ENCODE peak calls at places on chromosomes 5 and 9, in five cellular contexts. One of them, this sample, is unnamed.

GRCh38 chr9:14868772-14869583 is 41.2 kb downstream of the FREM1 start:
- DNase-seq in psoas muscle: no peak
- DNase-seq in HCT116: no peak
- DNase-seq in neuronal stem cell: peak; percentile 14
- DNase-seq in CD8-positive, alpha-beta T cell: no peak
- DNase-seq in this sample: no peak

GRCh38 chr9:1531411-1531903 is 481.3 kb downstream of the DMRT2 start:
- DNase-seq in CD8-positive, alpha-beta T cell: no peak
- DNase-seq in neuronal stem cell: no peak
- DNase-seq in psoas muscle: no peak
- DNase-seq in HCT116: no peak
- DNase-seq in this sample: no peak

GRCh38 chr9:136147890-136148714 is 29.4 kb upstream of the TMEM250 start:
- DNase-seq in HCT116: no peak
- DNase-seq in psoas muscle: no peak
- DNase-seq in neuronal stem cell: no peak
- DNase-seq in CD8-positive, alpha-beta T cell: no peak
- DNase-seq in this sample: no peak

GRCh38 chr9:136085815-136086212 is 9.3 kb downstream of the NACC2 start:
- DNase-seq in neuronal stem cell: no peak
- DNase-seq in psoas muscle: peak; percentile 65
- DNase-seq in CD8-positive, alpha-beta T cell: no peak
- DNase-seq in HCT116: no peak
- DNase-seq in this sample: no peak

GRCh38 chr5:90434116-90434714 is 24.7 kb upstream of the CETN3 start:
- DNase-seq in neuronal stem cell: no peak
- DNase-seq in HCT116: peak; percentile 31
- DNase-seq in CD8-positive, alpha-beta T cell: peak; percentile 52
- DNase-seq in psoas muscle: no peak
- DNase-seq in this sample: peak; percentile 63

GRCh38 chr5:322281-322941 is 897 bp downstream of the AHRR start:
- DNase-seq in neuronal stem cell: no peak
- DNase-seq in psoas muscle: no peak
- DNase-seq in HCT116: no peak
- DNase-seq in CD8-positive, alpha-beta T cell: no peak
- DNase-seq in this sample: no peak

GRCh38 chr9:33942471-33943083 is 106.1 kb downstream of the UBAP2 start:
- DNase-seq in neuronal stem cell: no peak
- DNase-seq in HCT116: no peak
- DNase-seq in CD8-positive, alpha-beta T cell: no peak
- DNase-seq in psoas muscle: no peak
- DNase-seq in this sample: no peak

GRCh38 chr9:126722922-126723806 is 81.7 kb upstream of the ZBTB43 start:
- DNase-seq in HCT116: no peak
- DNase-seq in neuronal stem cell: no peak
- DNase-seq in psoas muscle: peak; percentile 44
- DNase-seq in CD8-positive, alpha-beta T cell: peak; percentile 77
- DNase-seq in this sample: peak; percentile 32

GRCh38 chr5:76376141-76376900 is 26.8 kb upstream of the IQGAP2 start:
- DNase-seq in HCT116: no peak
- DNase-seq in CD8-positive, alpha-beta T cell: no peak
- DNase-seq in psoas muscle: no peak
- DNase-seq in neuronal stem cell: no peak
- DNase-seq in this sample: no peak

DNA sequence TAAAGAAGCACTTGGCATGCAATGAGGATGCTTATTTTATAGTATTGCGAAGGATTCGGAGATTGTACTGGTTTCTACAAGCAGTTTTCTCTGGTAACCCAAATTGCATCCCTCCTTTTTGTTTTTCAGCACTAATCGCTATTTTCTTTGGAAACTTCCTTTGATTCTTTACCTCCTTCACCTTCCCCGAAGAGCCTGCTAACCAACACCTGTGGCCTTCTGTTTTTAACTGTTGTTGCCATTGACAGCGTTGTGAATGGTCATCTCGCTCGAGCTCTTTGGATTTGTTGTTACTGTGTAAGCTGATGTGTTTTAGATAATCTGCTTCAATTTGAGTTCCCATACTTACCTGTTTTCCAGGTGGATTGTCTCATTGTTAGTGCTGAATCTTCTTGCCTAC is 1.1 kb downstream of the CNOT6 start:
- DNase-seq in CD8-positive, alpha-beta T cell: no peak
- DNase-seq in psoas muscle: no peak
- DNase-seq in HCT116: no peak
- DNase-seq in neuronal stem cell: no peak
- DNase-seq in this sample: no peak
- H3K27ac ChIP-seq in CD8-positive, alpha-beta T cell: peak overlapping the region; percentile 88
- H3K27ac ChIP-seq in psoas muscle: peak overlapping the region; percentile 89
- H3K27ac ChIP-seq in HCT116: peak overlapping the region; percentile 93
- H3K27ac ChIP-seq in neuronal stem cell: no peak overlapping the region
- H3K27ac ChIP-seq in this sample: peak overlapping the region; percentile 100

DNA sequence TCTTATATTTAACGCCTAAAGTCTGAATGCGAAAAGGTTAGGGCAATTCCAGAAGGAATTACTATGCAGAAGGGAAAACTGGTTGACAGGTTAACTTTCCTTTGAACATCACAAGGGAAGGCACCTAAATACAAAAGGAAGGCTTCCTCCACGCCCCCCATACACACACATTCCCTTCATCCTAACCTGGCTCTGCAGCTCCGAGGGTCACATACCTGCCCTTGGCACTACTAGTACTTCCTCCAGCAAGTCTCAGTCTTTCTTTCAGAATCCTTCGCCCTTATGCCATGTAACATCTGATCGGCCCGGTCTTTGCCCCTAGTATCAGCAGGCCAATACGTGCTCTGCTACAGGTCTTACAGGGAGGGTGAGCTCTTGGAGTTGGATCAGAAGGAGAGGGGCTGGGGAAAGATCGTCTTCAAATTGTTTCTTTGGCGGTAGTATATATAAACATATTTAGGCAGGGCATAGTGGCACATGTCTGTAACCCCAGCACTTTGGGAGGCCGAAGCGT is 1.6 kb upstream of the MARCHF6 start:
- DNase-seq in HCT116: no peak
- DNase-seq in CD8-positive, alpha-beta T cell: no peak
- DNase-seq in psoas muscle: no peak
- DNase-seq in neuronal stem cell: no peak
- DNase-seq in this sample: no peak
- H3K4me3 ChIP-seq in HCT116: no peak overlapping the region
- H3K4me3 ChIP-seq in CD8-positive, alpha-beta T cell: no peak overlapping the region
- H3K4me3 ChIP-seq in psoas muscle: peak overlapping the region; percentile 95
- H3K4me3 ChIP-seq in neuronal stem cell: no peak overlapping the region
- H3K4me3 ChIP-seq in this sample: no peak overlapping the region

GRCh38 chr5:110064593-110065268 is 375.0 kb downstream of the MAN2A1 start:
- DNase-seq in psoas muscle: no peak
- DNase-seq in HCT116: no peak
- DNase-seq in neuronal stem cell: no peak
- DNase-seq in CD8-positive, alpha-beta T cell: no peak
- DNase-seq in this sample: no peak
- H3K4me1 ChIP-seq in psoas muscle: no peaks in the 10 kb centered on the region
- H3K4me1 ChIP-seq in HCT116: no peaks in the 10 kb centered on the region
- H3K4me1 ChIP-seq in neuronal stem cell: no peaks in the 10 kb centered on the region
- H3K4me1 ChIP-seq in CD8-positive, alpha-beta T cell: peaks cover 7% of the 10 kb centered on the region
- H3K4me1 ChIP-seq in this sample: no peaks in the 10 kb centered on the region

DNA sequence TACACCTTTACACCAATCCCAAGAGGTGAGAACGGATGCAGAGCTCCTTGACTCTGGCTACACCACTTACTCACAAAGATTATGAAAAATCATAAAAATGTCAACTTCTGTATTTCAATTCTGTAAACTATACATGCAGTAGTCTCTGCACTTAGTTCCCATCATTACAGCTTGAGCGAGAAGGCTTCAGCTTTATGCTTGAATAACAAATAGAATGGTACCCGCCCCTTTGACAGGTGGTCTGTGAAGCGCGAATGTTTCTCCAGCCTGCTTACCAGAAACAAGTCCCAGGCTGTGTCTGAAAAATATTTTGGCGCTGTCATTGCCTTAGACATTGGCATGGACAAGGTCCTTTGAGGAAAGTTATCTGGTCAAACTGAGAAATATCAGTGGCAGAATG is 562.4 kb upstream of the CLINT1 start:
- DNase-seq in CD8-positive, alpha-beta T cell: no peak
- DNase-seq in psoas muscle: no peak
- DNase-seq in neuronal stem cell: no peak
- DNase-seq in HCT116: no peak
- DNase-seq in this sample: no peak
- H3K27ac ChIP-seq in CD8-positive, alpha-beta T cell: no peak overlapping the region
- H3K27ac ChIP-seq in psoas muscle: no peak overlapping the region
- H3K27ac ChIP-seq in neuronal stem cell: no peak overlapping the region
- H3K27ac ChIP-seq in HCT116: no peak overlapping the region
- H3K27ac ChIP-seq in this sample: no peak overlapping the region

DNA sequence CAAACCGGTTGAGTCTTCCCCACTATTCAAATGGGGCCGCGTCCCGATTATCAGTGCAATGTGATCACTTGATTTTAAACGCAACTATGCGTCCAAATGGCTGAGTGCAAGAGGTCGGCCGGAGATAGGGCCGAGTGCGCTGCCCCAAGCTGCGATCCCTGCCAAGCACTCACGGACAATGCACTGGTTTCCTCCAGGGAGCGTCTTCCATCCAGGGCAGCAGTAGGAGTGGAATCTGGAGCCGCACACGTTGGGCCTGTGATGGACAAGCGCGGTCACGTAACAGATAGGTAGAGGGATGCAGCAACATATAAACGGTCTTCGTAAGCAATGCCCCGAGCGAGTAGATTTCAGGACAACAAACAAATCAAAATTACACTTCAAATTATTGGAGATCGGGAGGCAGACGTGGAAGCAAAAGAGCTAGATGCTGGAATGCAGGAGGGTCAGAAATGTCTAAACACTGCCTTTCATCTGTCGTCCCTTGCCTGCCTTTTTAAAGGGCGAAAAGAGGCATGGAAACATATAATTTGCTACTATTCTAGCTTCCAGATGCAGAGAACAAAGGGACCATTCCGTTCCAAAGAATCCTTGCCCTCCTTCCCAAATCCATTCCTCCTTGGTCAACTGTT is 1.7 kb downstream of the FBN2 start:
- DNase-seq in CD8-positive, alpha-beta T cell: no peak
- DNase-seq in HCT116: no peak
- DNase-seq in neuronal stem cell: peak; percentile 52
- DNase-seq in psoas muscle: no peak
- DNase-seq in this sample: no peak
- H3K4me3 ChIP-seq in CD8-positive, alpha-beta T cell: no peak overlapping the region
- H3K4me3 ChIP-seq in HCT116: no peak overlapping the region
- H3K4me3 ChIP-seq in neuronal stem cell: peak overlapping the region; percentile 99
- H3K4me3 ChIP-seq in psoas muscle: peak overlapping the region; percentile 72
- H3K4me3 ChIP-seq in this sample: peak overlapping the region; percentile 95

GRCh38 chr5:139473105-139473504 is 2.3 kb downstream of the SMIM33 start:
- DNase-seq in CD8-positive, alpha-beta T cell: no peak
- DNase-seq in neuronal stem cell: peak; percentile 57
- DNase-seq in psoas muscle: no peak
- DNase-seq in HCT116: no peak
- DNase-seq in this sample: peak; percentile 49
- H3K4me1 ChIP-seq in CD8-positive, alpha-beta T cell: peaks cover 75% of the 10 kb centered on the region
- H3K4me1 ChIP-seq in neuronal stem cell: peaks cover 25% of the 10 kb centered on the region
- H3K4me1 ChIP-seq in psoas muscle: peaks cover 11% of the 10 kb centered on the region
- H3K4me1 ChIP-seq in HCT116: peaks cover 9% of the 10 kb centered on the region
- H3K4me1 ChIP-seq in this sample: peaks cover 28% of the 10 kb centered on the region

DNA sequence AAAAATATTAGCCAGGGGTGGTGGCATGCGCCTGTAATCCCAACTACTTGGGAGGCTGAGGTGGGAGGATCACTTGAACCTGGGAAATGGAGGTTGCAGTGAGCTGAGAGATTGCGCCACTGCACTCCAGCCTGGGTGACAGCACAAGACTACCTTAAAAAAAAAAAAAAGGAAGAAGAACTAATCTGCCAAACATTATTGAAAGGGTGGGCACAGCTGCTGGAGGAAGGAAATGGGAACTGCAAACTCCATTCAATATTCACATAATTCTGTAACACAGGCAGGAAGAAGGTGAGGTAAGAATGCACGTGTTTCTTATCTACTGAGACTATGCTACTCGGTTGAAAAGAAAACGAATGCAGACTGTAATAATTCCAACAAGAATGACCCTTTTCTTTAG is 121.1 kb upstream of the GNA14 start:
- DNase-seq in neuronal stem cell: no peak
- DNase-seq in HCT116: no peak
- DNase-seq in psoas muscle: no peak
- DNase-seq in CD8-positive, alpha-beta T cell: no peak
- DNase-seq in this sample: no peak
- H3K27ac ChIP-seq in neuronal stem cell: no peak overlapping the region
- H3K27ac ChIP-seq in HCT116: no peak overlapping the region
- H3K27ac ChIP-seq in psoas muscle: no peak overlapping the region
- H3K27ac ChIP-seq in CD8-positive, alpha-beta T cell: no peak overlapping the region
- H3K27ac ChIP-seq in this sample: no peak overlapping the region

GRCh38 chr5:137629646-137630045 is 106.2 kb downstream of the KLHL3 start:
- DNase-seq in HCT116: peak; percentile 51
- DNase-seq in neuronal stem cell: peak; percentile 54
- DNase-seq in CD8-positive, alpha-beta T cell: no peak
- DNase-seq in psoas muscle: no peak
- DNase-seq in this sample: peak; percentile 77
- H3K4me3 ChIP-seq in HCT116: no peak overlapping the region
- H3K4me3 ChIP-seq in neuronal stem cell: no peak overlapping the region
- H3K4me3 ChIP-seq in CD8-positive, alpha-beta T cell: no peak overlapping the region
- H3K4me3 ChIP-seq in psoas muscle: no peak overlapping the region
- H3K4me3 ChIP-seq in this sample: no peak overlapping the region

DNA sequence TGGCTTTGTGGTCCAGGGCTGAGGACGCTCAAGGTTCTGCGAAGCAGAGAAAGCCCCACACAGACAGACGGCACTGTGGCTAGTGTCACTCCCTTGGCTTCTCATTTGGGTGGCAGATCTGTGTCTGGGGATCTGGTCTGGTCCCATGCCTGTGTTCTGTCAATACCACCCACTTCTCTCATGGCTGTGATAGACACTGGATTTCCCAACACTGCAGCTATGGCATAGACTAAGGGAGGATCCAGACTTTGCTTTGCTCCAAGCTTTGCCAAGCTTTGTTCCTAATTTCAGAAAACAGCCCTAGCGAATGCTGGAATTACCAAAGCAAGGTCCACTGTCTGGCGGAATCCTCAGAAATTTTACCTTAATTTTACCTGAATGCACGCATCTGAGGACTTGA is 62.1 kb downstream of the GADD45G start:
- DNase-seq in neuronal stem cell: no peak
- DNase-seq in CD8-positive, alpha-beta T cell: no peak
- DNase-seq in HCT116: no peak
- DNase-seq in psoas muscle: no peak
- DNase-seq in this sample: peak; percentile 21
- H3K4me1 ChIP-seq in neuronal stem cell: peaks cover 10% of the 10 kb centered on the region
- H3K4me1 ChIP-seq in CD8-positive, alpha-beta T cell: no peaks in the 10 kb centered on the region
- H3K4me1 ChIP-seq in HCT116: peaks cover 2% of the 10 kb centered on the region
- H3K4me1 ChIP-seq in psoas muscle: peaks cover 28% of the 10 kb centered on the region
- H3K4me1 ChIP-seq in this sample: peaks cover 19% of the 10 kb centered on the region

GRCh38 chr5:140041492-140042421 is 1.3 kb downstream of the NRG2 start:
- DNase-seq in neuronal stem cell: no peak
- DNase-seq in psoas muscle: peak; percentile 72
- DNase-seq in CD8-positive, alpha-beta T cell: no peak
- DNase-seq in HCT116: no peak
- DNase-seq in this sample: peak; percentile 65
- H3K27ac ChIP-seq in neuronal stem cell: no peak overlapping the region
- H3K27ac ChIP-seq in psoas muscle: peak overlapping the region; percentile 89
- H3K27ac ChIP-seq in CD8-positive, alpha-beta T cell: no peak overlapping the region
- H3K27ac ChIP-seq in HCT116: no peak overlapping the region
- H3K27ac ChIP-seq in this sample: no peak overlapping the region

This sample was measured in cardiac muscle cell.